ENCODE peak calls at places on chromosome 11, in nine cellular contexts. Z, A, V, M, Q, U, T, K and D are unnamed samples.
A peak's percentile ranks its signal among the peaks of the same experiment; 100 is the strongest.

GRCh38 chr11:45450189-45450588 is 164.0 kb upstream of the SYT13 start:
- DNase-seq in M (no peak), U (no peak), K (no peak), Z (no peak), A (no peak), T (no peak), V (no peak), Q (no peak), D (no peak)

GRCh38 chr11:134252539-134253188 is 488 bp downstream of the THYN1 start:
- DNase-seq in Q (no peak), T (no peak), K (no peak), M (no peak), U (peak; percentile 58), Z (peak; percentile 60), V (no peak), A (no peak), D (no peak)

GRCh38 chr11:107844041-107844440 is 14.5 kb downstream of the SLC35F2 start:
- DNase-seq in Q (no peak), A (no peak), T (no peak), U (no peak), Z (no peak), M (no peak), K (no peak), V (no peak), D (no peak)

GRCh38 chr11:93193721-93194120 is 4.1 kb downstream of the SLC36A4 start:
- DNase-seq in T (no peak), U (no peak), V (no peak), M (no peak), A (peak; percentile 76), Z (no peak), Q (no peak), K (no peak), D (no peak)

GRCh38 chr11:22431074-22431473 is 92.9 kb downstream of the SLC17A6 start:
- DNase-seq in T (no peak), A (no peak), V (no peak), Z (no peak), K (no peak), M (no peak), U (peak; percentile 10), Q (no peak), D (no peak)

GRCh38 chr11:104690243-104690642 is 208.0 kb downstream of the CASP12 start:
- DNase-seq in U (no peak), Z (peak; percentile 6), K (no peak), A (no peak), M (no peak), V (no peak), T (no peak), Q (no peak), D (no peak)

GRCh38 chr11:26442131-26442530 is 110.2 kb downstream of the ANO3 start:
- DNase-seq in T (no peak), K (no peak), A (no peak), Q (no peak), M (no peak), V (no peak), Z (no peak), U (no peak), D (no peak)

GRCh38 chr11:34583818-34584217 is 37.1 kb upstream of the EHF start:
- DNase-seq in V (no peak), Q (no peak), M (no peak), Z (no peak), T (no peak), K (no peak), U (no peak), A (no peak), D (no peak)

GRCh38 chr11:98772799-98773198 is 247.9 kb upstream of the CNTN5 start:
- DNase-seq in Z (no peak), M (no peak), Q (no peak), K (no peak), T (no peak), U (no peak), V (no peak), A (no peak), D (no peak)

GRCh38 chr11:114102993-114103896 is 43.7 kb downstream of the ZBTB16 start:
- DNase-seq in A (no peak), U (no peak), V (no peak), K (no peak), T (peak; percentile 5), M (no peak), Q (no peak), Z (no peak), D (no peak)

GRCh38 chr11:3837793-3838192 is 3.0 kb downstream of the RHOG start:
- DNase-seq in M (no peak), Q (peak; percentile 89), A (peak; percentile 92), U (no peak), T (no peak), K (no peak), Z (no peak), V (no peak), D (no peak)
- TF ChIP-seq REST in M (no peak), Q (no peak), A (no peak), U (no peak), T (no peak), K (no peak), Z (no peak), V (no peak), D (no peak)

GRCh38 chr11:75505966-75506692 is 19.6 kb downstream of the GDPD5 start:
- DNase-seq in K (no peak), Z (peak; percentile 36), T (no peak), U (no peak), M (no peak), V (no peak), Q (no peak), A (no peak), D (no peak)

GRCh38 chr11:75502138-75502537 is 23.6 kb downstream of the GDPD5 start:
- DNase-seq in V (no peak), U (no peak), T (no peak), M (no peak), Z (no peak), A (no peak), K (no peak), Q (no peak), D (no peak)

GRCh38 chr11:75500742-75501141 is 25.0 kb downstream of the GDPD5 start:
- DNase-seq in K (no peak), M (no peak), A (no peak), Q (no peak), U (no peak), Z (no peak), V (no peak), T (no peak), D (no peak)

GRCh38 chr11:75506827-75507226 is 18.9 kb downstream of the GDPD5 start:
- DNase-seq in M (no peak), K (no peak), A (no peak), Q (no peak), U (no peak), T (no peak), Z (peak; percentile 42), V (no peak), D (no peak)

DNA sequence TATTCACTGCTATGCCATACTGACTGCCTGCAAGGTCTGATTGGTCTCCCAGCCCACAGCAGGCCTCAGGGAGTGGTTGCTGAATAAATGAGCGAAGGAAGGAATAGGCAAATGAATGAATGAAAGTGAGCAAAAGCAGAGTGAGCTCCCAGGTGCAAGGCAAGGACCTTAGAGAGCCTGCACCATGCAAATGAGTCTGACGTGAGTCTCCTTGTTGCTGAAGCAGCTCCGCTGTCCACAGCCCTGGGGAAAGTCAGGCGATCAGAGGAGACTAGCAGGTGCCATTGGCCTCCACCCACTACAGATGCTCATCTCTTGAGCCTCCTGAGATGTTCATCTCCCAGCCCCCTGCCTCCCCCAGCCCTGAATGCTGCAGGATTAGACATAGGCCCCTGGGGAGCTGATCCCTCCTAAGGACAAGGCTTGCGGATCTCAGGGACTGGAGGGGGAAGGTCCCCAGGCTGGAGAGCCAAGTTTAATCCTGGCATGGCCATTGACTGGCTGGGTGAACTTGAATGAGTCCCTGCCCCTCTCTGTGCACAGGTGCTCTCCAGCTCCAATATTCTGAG is 22.1 kb downstream of the GDPD5 start:
- DNase-seq in Z (no peak), V (no peak), M (no peak), Q (no peak), K (no peak), T (no peak), A (no peak), U (no peak), D (no peak)
- TF ChIP-seq REST in Z (no peak), V (no peak), M (no peak), Q (no peak), K (no peak), T (no peak), A (no peak), U (no peak), D (no peak)

GRCh38 chr11:49208006-49208721 is at the start of gene FOLH1:
- DNase-seq in V (no peak), Z (peak; percentile 15), A (no peak), T (no peak), K (no peak), M (no peak), Q (no peak), U (peak; percentile 74), D (peak; percentile 2)
- TF ChIP-seq REST in V (no peak), Z (no peak), A (no peak), T (no peak), K (no peak), M (no peak), Q (no peak), U (no peak), D (no peak)

DNA sequence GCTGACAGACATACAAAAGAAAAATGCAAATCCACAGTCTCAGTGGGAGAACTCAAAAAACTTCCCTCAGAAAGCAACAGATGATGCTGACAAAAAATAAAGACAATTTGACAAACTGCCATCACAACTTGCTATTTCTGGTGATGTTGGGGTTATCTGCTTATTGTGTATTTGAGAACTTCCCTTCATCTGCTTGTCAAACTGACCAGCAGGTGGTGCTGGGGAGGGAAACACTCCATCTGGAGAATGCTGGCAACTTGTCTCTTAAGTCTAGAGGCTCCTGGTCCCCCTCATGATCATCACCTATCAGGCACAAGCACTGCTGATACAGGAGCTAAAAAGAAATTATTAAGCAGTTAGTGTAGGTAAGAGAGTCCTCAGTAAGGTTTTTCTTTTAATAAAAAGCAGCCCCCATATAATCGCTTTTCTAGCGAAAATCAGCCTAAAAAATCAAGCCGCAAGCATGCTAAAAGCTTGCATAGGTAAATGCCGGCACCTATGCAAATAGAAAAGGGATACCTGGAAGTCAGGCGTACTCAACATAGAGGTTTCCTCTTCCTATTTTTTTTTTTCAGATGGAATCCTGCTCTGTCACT is 9.8 kb upstream of the FAM111B start:
- DNase-seq in Q (peak; percentile 66), T (peak; percentile 60), U (peak; percentile 84), Z (peak; percentile 34), M (no peak), A (no peak), K (no peak), V (peak; percentile 48), D (no peak)
- TF ChIP-seq REST in Q (no peak), T (no peak), U (no peak), Z (no peak), M (no peak), A (no peak), K (no peak), V (no peak), D (no peak)

GRCh38 chr11:119369035-119369925 is 12.2 kb downstream of the USP2 start:
- DNase-seq in U (no peak), Q (no peak), V (no peak), Z (peak; percentile 77), T (peak; percentile 50), A (no peak), M (no peak), K (no peak), D (no peak)
- TF ChIP-seq REST in U (no peak), Q (no peak), V (no peak), Z (no peak), T (no peak), A (no peak), M (no peak), K (no peak), D (no peak)